ENCODE peak calls at places on chromosome 21, in four cellular contexts. Q is lung; S is NCI-H1417; V is stimulated activated CD8-positive, alpha-beta memory T cell treated with anti-CD3 and anti-CD28 coated beads, Interleukin-4, amount 100 ng/mL, for 1 hour. N is an unnamed sample.

GRCh38 chr21:42526379-42526727 is 12.7 kb downstream of the SLC37A1 start:
- DNase-seq in V (no peak), Q (no peak), S (no peak), N (no peak)

GRCh38 chr21:34094949-34095348 is 21.6 kb downstream of the MRPS6 start:
- DNase-seq in Q (no peak), S (no peak), V (no peak), N (no peak)

GRCh38 chr21:39313042-39313456 is 383 bp downstream of the BRWD1 start:
- DNase-seq in S (no peak), V (peak), Q (peak), N (peak)

GRCh38 chr21:31945576-31945975 is 72.8 kb downstream of the HUNK start:
- DNase-seq in Q (no peak), S (no peak), V (no peak), N (no peak)

GRCh38 chr21:17045214-17045835 is 467.5 kb upstream of the CXADR start:
- DNase-seq in Q (no peak), V (no peak), S (peak), N (no peak)

GRCh38 chr21:15063081-15063820 is 1.5 kb downstream of the NRIP1 start:
- DNase-seq in V (no peak), S (no peak), Q (no peak), N (peak)

GRCh38 chr21:17819878-17820232 is 699 bp upstream of the C21orf91 start:
- DNase-seq in S (peak), V (no peak), Q (no peak), N (no peak)

GRCh38 chr21:29904359-29905282 is 35.2 kb downstream of the GRIK1 start:
- DNase-seq in Q (no peak), V (no peak), S (no peak), N (no peak)

GRCh38 chr21:45313015-45313414 is 25.3 kb upstream of the POFUT2 start:
- DNase-seq in Q (no peak), S (no peak), V (no peak), N (no peak)

GRCh38 chr21:27258756-27259429 is 292.0 kb upstream of the ADAMTS5 start:
- DNase-seq in V (no peak), S (no peak), Q (no peak), N (no peak)

GRCh38 chr21:45504516-45505415 is 37.5 kb downstream of the SLC19A1 start:
- DNase-seq in V (no peak), S (no peak), Q (no peak), N (no peak)

GRCh38 chr21:22223385-22223784 is 1225.2 kb downstream of the NCAM2 start:
- DNase-seq in V (no peak), Q (no peak), S (no peak), N (no peak)

GRCh38 chr21:42021751-42022430 is 11.7 kb upstream of the ZBTB21 start:
- DNase-seq in Q (no peak), V (no peak), S (peak), N (peak)

GRCh38 chr21:31180256-31181088 is 142.2 kb upstream of the KRTAP19-8 start:
- DNase-seq in V (no peak), Q (no peak), S (peak), N (no peak)

GRCh38 chr21:31220567-31220966 is 123.5 kb downstream of the TIAM1 start:
- DNase-seq in Q (no peak), S (peak), V (no peak), N (no peak)

GRCh38 chr21:38810034-38810825 is 4.5 kb downstream of the ETS2 start:
- DNase-seq in S (no peak), Q (no peak), V (no peak), N (no peak)

GRCh38 chr21:46116846-46117585 is 19.1 kb downstream of the COL6A2 start:
- DNase-seq in V (no peak), S (no peak), Q (no peak), N (no peak)

GRCh38 chr21:26135520-26135919 is 35.0 kb downstream of the APP start:
- DNase-seq in S (no peak), V (no peak), Q (no peak), N (no peak)

GRCh38 chr21:26082549-26082948 is 88.0 kb downstream of the APP start:
- DNase-seq in Q (no peak), V (no peak), S (no peak), N (no peak)

GRCh38 chr21:19810779-19811178 is 1187.4 kb upstream of the NCAM2 start:
- DNase-seq in V (no peak), Q (no peak), S (no peak), N (no peak)

GRCh38 chr21:46639489-46640386 is 4.3 kb downstream of the PRMT2 start:
- DNase-seq in V (no peak), Q (no peak), S (no peak), N (no peak)

GRCh38 chr21:35102488-35103407 is 53.6 kb upstream of the RUNX1 start:
- DNase-seq in V (no peak), Q (peak), S (no peak), N (no peak)

GRCh38 chr21:21137986-21138385 is 139.8 kb downstream of the NCAM2 start:
- DNase-seq in S (no peak), Q (no peak), V (no peak), N (no peak)

GRCh38 chr21:42459583-42460215 is 36.3 kb downstream of the RSPH1 start:
- DNase-seq in Q (no peak), S (no peak), V (no peak), N (no peak)

GRCh38 chr21:36510911-36511310 is 31.0 kb upstream of the CLDN14 start:
- DNase-seq in S (no peak), Q (no peak), V (no peak), N (no peak)

GRCh38 chr21:16588433-16588860 is 858.7 kb downstream of the USP25 start:
- DNase-seq in V (no peak), Q (peak), S (peak), N (peak)

GRCh38 chr21:42433946-42434551 is 30.3 kb downstream of the UBASH3A start:
- DNase-seq in V (no peak), Q (no peak), S (no peak), N (no peak)

GRCh38 chr21:23977971-23978370 is 1629.3 kb downstream of the MRPL39 start:
- DNase-seq in V (no peak), S (no peak), Q (no peak), N (no peak)

GRCh38 chr21:43786423-43787179 is 2.8 kb upstream of the RRP1 start:
- DNase-seq in Q (no peak), V (no peak), S (no peak), N (no peak)

GRCh38 chr21:43278359-43278758 is 109.6 kb downstream of the CRYAA start:
- DNase-seq in V (no peak), Q (no peak), S (no peak), N (no peak)

GRCh38 chr21:42227909-42228708 is 9.2 kb downstream of the ABCG1 start:
- DNase-seq in V (peak), Q (peak), S (no peak), N (peak)

N was measured in ELF-1.